ENCODE peak calls at places on chromosomes 5 and 9, in seven cellular contexts. R is left kidney; D is NK-92 treated with Interleukin-12 subunit alpha and Interleukin-12 subunit beta, amount 100 ng/mL, for 24 hours; F is stimulated activated CD8-positive, alpha-beta memory T cell treated with anti-CD3 and anti-CD28 coated beads, Interleukin-2, amount 100 ng/mL, for 48 hours; P is amygdala; Q is NCI-H774; E is tibial artery. B is an unnamed sample.

GRCh38 chr9:114004221-114004716 is 73.8 kb downstream of the AMBP start:
- DNase-seq in Q (no peak), E (peak), D (no peak), P (peak), F (no peak), R (peak), B (peak)

GRCh38 chr5:142065273-142065672 is 43.3 kb upstream of the NDFIP1 start:
- DNase-seq in D (no peak), E (peak), F (no peak), R (peak), Q (no peak), P (peak), B (no peak)

GRCh38 chr9:123267481-123268239 is 726 bp downstream of the STRBP start:
- DNase-seq in D (no peak), E (peak), F (no peak), R (peak), P (no peak), Q (no peak), B (no peak)

GRCh38 chr5:158477214-158477613 is 618.3 kb upstream of the CLINT1 start:
- DNase-seq in R (no peak), E (no peak), F (no peak), P (no peak), Q (no peak), D (no peak), B (no peak)

GRCh38 chr9:8589476-8589875 is 789.9 kb upstream of the DMAC1 start:
- DNase-seq in R (no peak), P (no peak), F (no peak), E (no peak), D (no peak), Q (no peak), B (no peak)

GRCh38 chr5:173645437-173645807 is 29.0 kb upstream of the BOD1 start:
- DNase-seq in F (no peak), P (no peak), E (no peak), D (no peak), Q (no peak), R (peak), B (no peak)

GRCh38 chr9:36976371-36977030 is 57.6 kb downstream of the PAX5 start:
- DNase-seq in R (no peak), F (no peak), D (no peak), P (no peak), Q (no peak), E (no peak), B (no peak)

GRCh38 chr5:100904259-100904822 is 1.3 kb upstream of the ST8SIA4 start:
- DNase-seq in F (peak), Q (no peak), D (peak), E (peak), R (peak), P (no peak), B (peak)

GRCh38 chr5:97021416-97021815 is 85.5 kb downstream of the LNPEP start:
- DNase-seq in Q (no peak), F (no peak), E (no peak), R (no peak), P (no peak), D (no peak), B (peak)

GRCh38 chr9:129415954-129416651 is 204.8 kb downstream of the C9orf50 start:
- DNase-seq in R (peak), D (no peak), P (no peak), E (no peak), Q (no peak), F (no peak), B (no peak)

GRCh38 chr5:39877479-39877878 is 452.7 kb upstream of the DAB2 start:
- DNase-seq in F (no peak), E (no peak), R (no peak), P (no peak), Q (no peak), D (no peak), B (no peak)

GRCh38 chr5:168651654-168652053 is 72.5 kb upstream of the PANK3 start:
- DNase-seq in D (no peak), R (no peak), P (no peak), E (no peak), F (no peak), Q (no peak), B (peak)

GRCh38 chr9:7970666-7971335 is 171.2 kb upstream of the DMAC1 start:
- DNase-seq in Q (no peak), F (no peak), D (no peak), E (no peak), P (no peak), R (no peak), B (no peak)

GRCh38 chr5:10671041-10672008 is 89.7 kb downstream of the DAP start:
- DNase-seq in D (no peak), P (no peak), R (no peak), F (no peak), E (no peak), Q (no peak), B (no peak)

GRCh38 chr9:14415947-14416346 is 102.0 kb upstream of the NFIB start:
- DNase-seq in Q (no peak), F (no peak), E (no peak), P (no peak), D (no peak), R (no peak), B (no peak)

GRCh38 chr5:56012281-56012963 is 17.7 kb upstream of the IL6ST start:
- DNase-seq in P (no peak), F (no peak), R (no peak), E (no peak), Q (no peak), D (peak), B (peak)

GRCh38 chr9:81822263-81822865 is 105.9 kb upstream of the SPATA31D4 start:
- DNase-seq in P (no peak), E (no peak), Q (no peak), D (no peak), F (no peak), R (peak), B (no peak)

GRCh38 chr9:110066929-110067716 is 140.8 kb downstream of the C9orf152 start:
- DNase-seq in P (no peak), Q (no peak), F (no peak), R (no peak), E (no peak), D (no peak), B (peak)

GRCh38 chr5:20145240-20145639 is 157.2 kb upstream of the CDH18 start:
- DNase-seq in P (no peak), F (no peak), R (no peak), Q (no peak), D (no peak), E (no peak), B (no peak)

GRCh38 chr5:139394123-139394653 is 716 bp downstream of the PROB1 start:
- DNase-seq in P (no peak), F (peak), R (peak), Q (no peak), E (no peak), D (no peak), B (peak)

GRCh38 chr9:35710818-35711500 is 21.0 kb downstream of the TLN1 start:
- DNase-seq in E (no peak), Q (no peak), R (no peak), F (no peak), D (no peak), P (no peak), B (no peak)

GRCh38 chr5:172569862-172570558 is 71.1 kb upstream of the NEURL1B start:
- DNase-seq in D (no peak), F (no peak), R (no peak), P (no peak), Q (no peak), E (no peak), B (no peak)